ENCODE peak calls at places on chromosomes 3 and 15, in ten cellular contexts. M, N, G, V, P, B, L, O, C and W are unnamed samples.

GRCh38 chr3:45092132-45093031 is 53.8 kb downstream of the CDCP1 start:
- DNase-seq in L (no peak), C (no peak), N (peak), M (no peak), O (peak), V (no peak), G (no peak), B (peak), P (peak), W (no peak)

GRCh38 chr15:67225336-67225735 is 29.1 kb downstream of the AAGAB start:
- DNase-seq in M (no peak), P (no peak), L (no peak), V (no peak), G (no peak), N (peak), O (peak), B (peak), C (no peak), W (no peak)

GRCh38 chr15:64515196-64515595 is 54.8 kb downstream of the ZNF609 start:
- DNase-seq in O (no peak), B (no peak), P (no peak), G (no peak), L (no peak), N (no peak), M (no peak), V (no peak), C (no peak), W (no peak)

GRCh38 chr3:13174011-13174802 is 101.0 kb upstream of the IQSEC1 start:
- DNase-seq in P (no peak), V (no peak), N (no peak), O (no peak), C (no peak), L (no peak), M (peak), G (no peak), B (no peak), W (no peak)

GRCh38 chr3:62755285-62755684 is 119.9 kb downstream of the CADPS start:
- DNase-seq in M (no peak), B (no peak), P (no peak), C (no peak), N (no peak), G (no peak), L (no peak), O (no peak), V (no peak), W (no peak)

GRCh38 chr3:100769693-100770092 is 60.4 kb downstream of the TFG start:
- DNase-seq in N (no peak), O (no peak), P (no peak), L (no peak), G (no peak), V (no peak), M (no peak), B (no peak), C (no peak), W (no peak)

GRCh38 chr15:89665449-89666146 is 10.3 kb upstream of the KIF7 start:
- DNase-seq in G (peak), C (no peak), B (peak), L (peak), N (no peak), P (peak), V (peak), O (peak), M (no peak), W (peak)

GRCh38 chr15:58387130-58387529 is 44.7 kb upstream of the LIPC start:
- DNase-seq in B (peak), G (no peak), N (peak), L (no peak), O (peak), V (no peak), C (no peak), M (no peak), P (no peak), W (no peak)

GRCh38 chr15:57772223-57772957 is 65.9 kb downstream of the POLR2M start:
- DNase-seq in O (peak), B (peak), L (no peak), N (peak), P (no peak), C (no peak), M (no peak), G (no peak), V (no peak), W (no peak)

GRCh38 chr3:143243686-143244085 is 124.1 kb downstream of the CHST2 start:
- DNase-seq in L (no peak), P (no peak), N (no peak), V (no peak), G (no peak), O (no peak), C (no peak), B (no peak), M (no peak), W (no peak)

GRCh38 chr3:33768578-33768977 is 29.9 kb upstream of the PDCD6IP start:
- DNase-seq in C (no peak), O (no peak), V (no peak), L (no peak), M (no peak), B (no peak), P (no peak), G (no peak), N (no peak), W (no peak)

GRCh38 chr3:42492508-42493080 is 9.8 kb upstream of the VIPR1 start:
- DNase-seq in L (no peak), C (no peak), V (no peak), P (peak), M (no peak), B (no peak), G (no peak), N (no peak), O (no peak), W (peak)

GRCh38 chr3:134483195-134483890 is 2.4 kb downstream of the ANAPC13 start:
- DNase-seq in N (no peak), V (no peak), O (peak), B (peak), P (no peak), G (no peak), L (no peak), M (no peak), C (no peak), W (no peak)

GRCh38 chr15:50227076-50227475 is 38.5 kb downstream of the HDC start:
- DNase-seq in N (peak), B (peak), C (no peak), M (no peak), O (peak), P (no peak), V (no peak), G (no peak), L (no peak), W (no peak)

GRCh38 chr3:181610973-181611265 is 100.8 kb upstream of the SOX2 start:
- DNase-seq in M (no peak), C (no peak), N (no peak), O (no peak), G (no peak), B (no peak), P (no peak), V (no peak), L (no peak), W (no peak)

GRCh38 chr3:69855436-69856162 is 116.3 kb downstream of the MITF start:
- DNase-seq in O (peak), B (peak), N (no peak), P (no peak), M (no peak), V (no peak), L (peak), G (no peak), C (no peak), W (no peak)

GRCh38 chr15:59026207-59026606 is 38.7 kb downstream of the RNF111 start:
- DNase-seq in B (no peak), M (no peak), L (no peak), G (no peak), V (no peak), P (no peak), O (no peak), N (no peak), C (no peak), W (no peak)

GRCh38 chr15:39582286-39582976 is 1.6 kb downstream of the THBS1 start:
- DNase-seq in B (peak), V (no peak), P (peak), L (no peak), G (no peak), O (peak), N (peak), C (no peak), M (no peak), W (no peak)

GRCh38 chr15:75452364-75452967 is 976 bp upstream of the SIN3A start:
- DNase-seq in B (peak), C (peak), G (peak), L (peak), O (peak), N (no peak), V (peak), M (peak), P (peak), W (peak)

GRCh38 chr3:46278816-46279672 is 36.8 kb downstream of the CCR3 start:
- DNase-seq in M (no peak), O (no peak), B (no peak), N (no peak), V (no peak), P (no peak), G (no peak), C (no peak), L (no peak), W (no peak)

GRCh38 chr15:81117136-81117535 is 16.9 kb upstream of the CFAP161 start:
- DNase-seq in L (no peak), B (peak), N (no peak), C (no peak), V (no peak), O (peak), G (no peak), M (no peak), P (no peak), W (no peak)

DNA sequence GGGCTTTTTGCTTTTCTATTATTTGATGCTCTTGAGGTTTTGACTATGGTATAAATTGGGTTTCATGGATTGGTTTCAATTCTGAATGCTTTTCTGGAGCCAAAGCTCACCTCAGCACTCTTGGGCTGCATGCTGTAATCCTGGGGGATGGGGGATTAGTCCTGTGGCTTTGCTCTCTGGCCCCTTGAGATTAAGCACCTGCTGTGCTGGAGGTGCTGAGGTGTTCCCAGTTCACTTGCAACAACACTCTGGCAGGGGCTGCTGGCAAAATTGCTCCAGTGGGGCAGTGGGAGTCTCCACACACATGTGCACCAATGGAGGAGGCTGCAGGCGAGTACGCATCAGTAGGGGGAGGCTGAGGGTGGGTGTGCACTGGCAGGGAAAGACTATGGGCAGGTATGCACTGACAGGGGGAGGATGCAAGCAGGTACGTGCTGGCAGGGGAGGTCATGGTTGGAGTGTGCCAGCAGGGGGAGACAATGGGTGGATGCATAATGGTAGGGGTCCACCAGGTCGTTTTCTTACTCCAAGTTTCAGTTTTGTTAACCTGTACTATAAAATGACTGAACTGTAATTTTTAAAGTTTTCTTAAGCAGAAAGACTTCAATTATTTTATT is 489.2 kb downstream of the FGF12 start:
- DNase-seq in L (no peak), V (no peak), G (peak), B (no peak), O (no peak), P (no peak), C (no peak), N (no peak), M (no peak), W (no peak)
- TF ChIP-seq CTCF in L (no peak), V (no peak), G (no peak), B (no peak), O (no peak), P (no peak), C (no peak), N (no peak), M (no peak), W (no peak)

DNA sequence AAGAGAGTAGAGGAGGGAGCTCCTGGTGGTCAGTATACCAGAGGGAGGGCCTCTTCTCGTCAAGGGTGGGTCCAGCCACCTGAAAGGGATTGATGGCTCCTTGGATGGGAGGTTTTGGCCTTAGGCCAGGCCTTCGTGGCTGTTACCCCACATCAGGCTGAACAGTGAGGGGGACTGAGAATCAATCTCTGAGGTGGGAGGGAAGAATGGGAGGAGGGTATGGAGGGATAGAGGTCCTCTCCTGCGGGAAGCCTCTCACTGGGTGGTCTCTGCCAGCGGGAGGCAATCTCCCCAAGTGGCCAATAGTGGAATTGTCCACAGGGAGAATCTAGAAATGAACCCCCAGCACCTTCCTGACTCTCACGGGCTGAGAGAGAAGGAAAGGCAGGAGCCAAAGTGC is 53.5 kb downstream of the BSN start:
- DNase-seq in P (no peak), B (no peak), V (no peak), N (no peak), M (no peak), C (no peak), O (no peak), L (no peak), G (peak), W (no peak)
- TF ChIP-seq CTCF in P (no peak), B (peak), V (no peak), N (peak), M (no peak), C (no peak), O (peak), L (peak), G (peak), W (no peak)

DNA sequence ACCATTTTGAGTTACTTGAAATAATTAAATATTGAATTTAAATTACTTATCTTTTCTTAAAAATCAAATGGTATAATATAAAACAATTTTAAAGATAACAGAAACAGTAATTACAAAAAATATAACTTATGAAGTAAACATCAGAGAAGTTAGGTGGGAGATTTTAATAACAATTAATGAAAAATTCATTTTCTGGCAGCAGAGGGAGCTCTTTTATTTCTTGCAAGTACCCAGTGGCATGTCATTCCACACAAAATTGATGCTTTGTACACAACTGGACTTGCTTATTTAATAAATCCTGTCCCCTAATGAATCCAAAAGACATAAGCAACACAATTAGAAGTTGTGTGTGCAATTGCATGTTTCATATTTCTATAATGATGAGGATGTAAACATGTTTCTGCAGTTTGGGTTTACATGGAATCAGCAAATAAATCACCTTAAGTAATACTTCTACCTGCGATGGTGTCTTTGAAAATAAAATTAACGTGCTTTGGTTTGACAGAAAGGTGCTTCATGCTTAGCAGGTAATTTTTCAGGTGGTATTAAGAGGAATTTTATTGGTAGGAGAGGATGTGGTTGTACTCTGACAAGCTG is 861.3 kb downstream of the ZPLD1 start:
- DNase-seq in O (peak), N (no peak), P (no peak), G (no peak), V (no peak), M (no peak), B (peak), C (no peak), L (peak), W (peak)
- TF ChIP-seq CTCF in O (no peak), N (no peak), P (no peak), G (peak), V (peak), M (no peak), B (peak), C (no peak), L (no peak), W (no peak)

GRCh38 chr3:102224171-102224570 is 210.6 kb upstream of the ZPLD1 start:
- DNase-seq in N (no peak), P (peak), B (peak), L (no peak), O (peak), M (peak), V (no peak), C (no peak), G (peak), W (peak)

GRCh38 chr3:102223139-102223538 is 211.7 kb upstream of the ZPLD1 start:
- DNase-seq in N (no peak), P (no peak), G (no peak), L (no peak), B (no peak), V (no peak), M (no peak), C (no peak), O (no peak), W (no peak)

GRCh38 chr3:102226463-102226862 is 208.4 kb upstream of the ZPLD1 start:
- DNase-seq in P (no peak), V (no peak), O (no peak), M (no peak), L (no peak), C (no peak), G (no peak), B (no peak), N (no peak), W (no peak)

GRCh38 chr3:102229062-102229655 is 205.7 kb upstream of the ZPLD1 start:
- DNase-seq in N (peak), C (peak), P (peak), L (peak), M (peak), G (peak), O (peak), B (peak), V (peak), W (no peak)

DNA sequence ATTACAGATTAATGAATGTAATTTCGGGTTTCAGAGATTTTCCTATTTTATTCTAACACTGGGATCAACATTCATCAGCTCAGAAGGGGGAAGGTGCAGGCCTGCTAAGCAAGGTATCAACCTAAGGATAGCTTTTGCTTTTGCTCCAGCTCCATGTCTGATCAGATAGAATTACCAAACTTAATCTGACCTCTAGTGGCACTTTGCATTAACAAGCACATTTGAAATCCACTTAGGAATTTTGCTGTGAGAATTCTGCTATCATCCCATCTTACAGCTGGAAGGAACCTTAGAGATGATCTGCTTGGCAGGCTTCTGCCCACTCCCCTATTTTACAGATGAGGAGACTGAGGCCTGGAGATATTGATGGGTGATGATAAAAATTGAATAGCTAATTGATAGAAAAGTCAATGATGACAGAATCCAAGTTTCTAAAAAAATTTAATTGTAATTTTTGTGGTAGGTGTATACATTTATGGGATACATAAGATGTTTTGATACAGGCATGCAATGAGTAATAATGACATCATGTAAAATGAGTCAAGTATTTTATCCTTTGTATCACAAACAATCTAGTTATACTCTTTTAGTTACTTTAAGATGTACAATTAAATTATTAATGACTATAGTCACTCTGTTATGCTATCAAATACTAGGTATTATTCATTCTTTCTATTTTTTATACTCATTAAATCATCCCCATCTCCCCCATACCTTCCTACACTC is 209.2 kb upstream of the ZPLD1 start:
- DNase-seq in P (no peak), M (no peak), C (no peak), V (no peak), O (peak), N (peak), G (no peak), B (peak), L (peak), W (peak)
- TF ChIP-seq CTCF in P (peak), M (peak), C (no peak), V (peak), O (peak), N (peak), G (peak), B (peak), L (peak), W (peak)

DNA sequence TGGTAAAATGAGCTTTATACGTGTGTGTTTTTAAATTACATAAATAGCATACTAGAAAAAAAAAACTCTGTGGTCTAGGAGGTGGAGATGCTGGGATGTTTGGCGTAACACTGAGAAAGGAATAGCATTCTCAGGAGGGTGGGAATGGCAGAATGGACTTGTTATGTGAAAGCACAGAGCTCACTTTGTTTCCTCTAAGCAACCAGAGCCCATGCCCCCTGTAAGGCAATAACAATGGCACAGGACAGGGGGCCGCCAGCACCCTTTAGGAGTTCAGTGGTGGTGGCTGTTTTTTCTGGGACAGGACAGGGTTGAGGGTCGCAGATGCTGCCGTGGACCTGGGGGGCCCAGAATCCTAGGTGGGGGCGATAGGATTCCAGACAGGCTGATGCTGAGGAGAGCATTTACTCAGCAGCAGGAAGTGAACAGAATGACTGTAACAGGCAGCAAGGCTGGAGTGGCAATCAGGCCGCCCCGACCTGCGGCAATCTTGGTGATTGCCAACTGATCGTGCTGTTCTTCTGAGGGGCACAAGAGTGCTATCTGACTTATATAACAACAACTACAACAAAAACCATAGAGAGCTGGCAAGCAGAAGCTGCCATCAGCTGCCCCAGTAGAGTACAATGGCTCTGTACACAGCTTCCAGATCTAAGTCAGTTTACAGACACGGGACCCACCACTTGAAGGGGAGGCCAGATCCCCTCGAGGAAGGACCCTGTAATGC is 160.4 kb downstream of the UACA start:
- DNase-seq in N (no peak), L (no peak), G (no peak), C (no peak), V (no peak), M (no peak), B (no peak), O (no peak), P (no peak), W (no peak)
- TF ChIP-seq CTCF in N (no peak), L (no peak), G (no peak), C (no peak), V (no peak), M (no peak), B (no peak), O (no peak), P (no peak), W (no peak)

GRCh38 chr3:177977381-177978158 is 558.7 kb upstream of the KCNMB2 start:
- DNase-seq in V (no peak), B (peak), L (no peak), C (no peak), N (peak), G (no peak), O (peak), M (no peak), P (no peak), W (no peak)
- TF ChIP-seq CTCF in V (no peak), B (no peak), L (no peak), C (no peak), N (no peak), G (no peak), O (no peak), M (no peak), P (no peak), W (no peak)

GRCh38 chr3:15796771-15797599 is 794 bp downstream of the ANKRD28 start:
- DNase-seq in B (peak), C (no peak), O (peak), G (no peak), L (peak), N (no peak), V (no peak), P (no peak), M (no peak), W (no peak)

GRCh38 chr3:15795563-15796308 is 2.0 kb downstream of the ANKRD28 start:
- DNase-seq in N (no peak), M (no peak), V (no peak), L (no peak), P (no peak), B (peak), G (no peak), C (no peak), O (peak), W (no peak)

GRCh38 chr3:15798533-15799245 is 910 bp upstream of the ANKRD28 start:
- DNase-seq in M (no peak), V (no peak), G (no peak), B (no peak), N (no peak), L (no peak), P (no peak), C (no peak), O (no peak), W (no peak)

GRCh38 chr3:15796331-15796730 is 1.4 kb downstream of the ANKRD28 start:
- DNase-seq in M (no peak), B (peak), L (no peak), P (no peak), C (no peak), G (no peak), V (no peak), O (peak), N (no peak), W (no peak)

GRCh38 chr3:15797600-15798303 is at the start of gene ANKRD28:
- DNase-seq in O (peak), L (peak), M (no peak), V (no peak), N (peak), B (peak), G (peak), P (peak), C (no peak), W (no peak)
- TF ChIP-seq CTCF in O (peak), L (peak), M (peak), V (peak), N (peak), B (peak), G (no peak), P (peak), C (no peak), W (peak)